ENCODE peak calls at places on chromosomes 5 and 9, in five cellular contexts. Y is ovary, D is gastrocnemius medialis, P is Peyer's patch, I is K562. V is an unnamed sample.

GRCh38 chr9:28866951-28867350 is 1293.7 kb upstream of the C9orf72 start:
- DNase-seq in Y (no peak), D (no peak), P (no peak), I (no peak), V (no peak)

GRCh38 chr9:6829027-6829426 is 71.3 kb downstream of the KDM4C start:
- DNase-seq in Y (no peak), D (no peak), P (no peak), I (no peak), V (no peak)

GRCh38 chr5:36683821-36684434 is 77.5 kb downstream of the SLC1A3 start:
- DNase-seq in Y (no peak), D (no peak), P (no peak), I (no peak), V (peak; percentile 70)

GRCh38 chr5:95858023-95858461 is 35.5 kb upstream of the GLRX start:
- DNase-seq in Y (peak; percentile 60), D (no peak), P (no peak), I (no peak), V (peak; percentile 88)

GRCh38 chr5:142095651-142096330 is 12.8 kb upstream of the NDFIP1 start:
- DNase-seq in Y (no peak), D (peak; percentile 15), P (peak; percentile 60), I (peak; percentile 38), V (no peak)

GRCh38 chr5:169648725-169649124 is 11.7 kb downstream of the DOCK2 start:
- DNase-seq in Y (no peak), D (no peak), P (no peak), I (peak; percentile 11), V (no peak)

GRCh38 chr9:117616436-117616835 is 87.8 kb upstream of the TLR4 start:
- DNase-seq in Y (no peak), D (no peak), P (no peak), I (no peak), V (no peak)

GRCh38 chr5:134451618-134452505 is 40.2 kb upstream of the CDKN2AIPNL start:
- DNase-seq in Y (peak; percentile 60), D (peak; percentile 69), P (peak; percentile 84), I (peak; percentile 57), V (peak; percentile 78)

GRCh38 chr5:44987026-44987425 is 178.3 kb downstream of the MRPS30 start:
- DNase-seq in Y (no peak), D (no peak), P (no peak), I (no peak), V (no peak)

GRCh38 chr5:148791334-148791667 is 35.1 kb upstream of the ADRB2 start:
- DNase-seq in Y (no peak), D (no peak), P (no peak), I (no peak), V (no peak)

GRCh38 chr5:139188558-139189270 is 9.5 kb downstream of the SIL1 start:
- DNase-seq in Y (no peak), D (no peak), P (no peak), I (peak; percentile 78), V (peak; percentile 14)

GRCh38 chr5:5339257-5339656 is 83.2 kb upstream of the ICE1 start:
- DNase-seq in Y (no peak), D (no peak), P (no peak), I (no peak), V (no peak)

GRCh38 chr5:133707629-133708028 is 95.3 kb upstream of the FSTL4 start:
- DNase-seq in Y (no peak), D (no peak), P (no peak), I (no peak), V (peak; percentile 12)

GRCh38 chr5:142981886-142982820 is 212.0 kb downstream of the ARHGAP26 start:
- DNase-seq in Y (peak; percentile 83), D (peak; percentile 34), P (peak; percentile 89), I (no peak), V (peak; percentile 92)

GRCh38 chr9:124079176-124079925 is 67.8 kb downstream of the LHX2 start:
- DNase-seq in Y (no peak), D (peak; percentile 46), P (no peak), I (no peak), V (peak; percentile 34)

GRCh38 chr9:134992755-134993124 is 75.0 kb upstream of the FCN1 start:
- DNase-seq in Y (peak; percentile 34), D (no peak), P (no peak), I (no peak), V (peak; percentile 62)

GRCh38 chr9:133823189-133824105 is 85.3 kb upstream of the SARDH start:
- DNase-seq in Y (no peak), D (no peak), P (peak; percentile 69), I (no peak), V (no peak)

GRCh38 chr5:172973127-172973916 is 10.2 kb upstream of the ATP6V0E1 start:
- DNase-seq in Y (no peak), D (no peak), P (no peak), I (no peak), V (no peak)

GRCh38 chr9:88534456-88535225 is at the start of gene NXNL2:
- DNase-seq in Y (peak; percentile 95), D (no peak), P (peak; percentile 67), I (peak; percentile 75), V (peak; percentile 91)

GRCh38 chr9:136942112-136942880 is 2.2 kb downstream of the FBXW5 start:
- DNase-seq in Y (peak; percentile 48), D (no peak), P (no peak), I (no peak), V (peak; percentile 67)

GRCh38 chr5:143494162-143494561 is 90.7 kb upstream of the NR3C1 start:
- DNase-seq in Y (no peak), D (no peak), P (no peak), I (no peak), V (no peak)

GRCh38 chr5:107449369-107449768 is 221.4 kb downstream of the EFNA5 start:
- DNase-seq in Y (no peak), D (no peak), P (no peak), I (no peak), V (no peak)

GRCh38 chr5:143576721-143577484 is 173.4 kb upstream of the NR3C1 start:
- DNase-seq in Y (no peak), D (no peak), P (no peak), I (no peak), V (no peak)

GRCh38 chr9:17682684-17683083 is 103.8 kb downstream of the SH3GL2 start:
- DNase-seq in Y (no peak), D (no peak), P (no peak), I (no peak), V (no peak)

GRCh38 chr9:136386018-136386417 is 12.5 kb upstream of the CARD9 start:
- DNase-seq in Y (no peak), D (no peak), P (no peak), I (no peak), V (no peak)

GRCh38 chr9:129834489-129835127 is 467 bp downstream of the C9orf78 start:
- DNase-seq in Y (no peak), D (no peak), P (peak; percentile 66), I (peak; percentile 53), V (no peak)

GRCh38 chr9:96510258-96510657 is 60.3 kb downstream of the HABP4 start:
- DNase-seq in Y (no peak), D (no peak), P (no peak), I (no peak), V (no peak)

GRCh38 chr5:78647838-78648358 is 674 bp downstream of the LHFPL2 start:
- DNase-seq in Y (peak; percentile 83), D (peak; percentile 24), P (peak; percentile 70), I (no peak), V (peak; percentile 85)
- TF ChIP-seq POLR2A in Y (no peak), D (no peak), P (no peak), I (no peak), V (no peak)

GRCh38 chr9:121597693-121598166 is 53.7 kb upstream of the DAB2IP start:
- DNase-seq in Y (no peak), D (no peak), P (no peak), I (no peak), V (no peak)

GRCh38 chr9:121599186-121599871 is 52.1 kb upstream of the DAB2IP start:
- DNase-seq in Y (peak; percentile 81), D (peak; percentile 83), P (no peak), I (no peak), V (peak; percentile 90)

GRCh38 chr9:121599872-121600585 is 51.4 kb upstream of the DAB2IP start:
- DNase-seq in Y (no peak), D (no peak), P (no peak), I (no peak), V (no peak)

GRCh38 chr9:121596515-121596914 is 54.9 kb upstream of the DAB2IP start:
- DNase-seq in Y (no peak), D (no peak), P (no peak), I (no peak), V (no peak)

DNA sequence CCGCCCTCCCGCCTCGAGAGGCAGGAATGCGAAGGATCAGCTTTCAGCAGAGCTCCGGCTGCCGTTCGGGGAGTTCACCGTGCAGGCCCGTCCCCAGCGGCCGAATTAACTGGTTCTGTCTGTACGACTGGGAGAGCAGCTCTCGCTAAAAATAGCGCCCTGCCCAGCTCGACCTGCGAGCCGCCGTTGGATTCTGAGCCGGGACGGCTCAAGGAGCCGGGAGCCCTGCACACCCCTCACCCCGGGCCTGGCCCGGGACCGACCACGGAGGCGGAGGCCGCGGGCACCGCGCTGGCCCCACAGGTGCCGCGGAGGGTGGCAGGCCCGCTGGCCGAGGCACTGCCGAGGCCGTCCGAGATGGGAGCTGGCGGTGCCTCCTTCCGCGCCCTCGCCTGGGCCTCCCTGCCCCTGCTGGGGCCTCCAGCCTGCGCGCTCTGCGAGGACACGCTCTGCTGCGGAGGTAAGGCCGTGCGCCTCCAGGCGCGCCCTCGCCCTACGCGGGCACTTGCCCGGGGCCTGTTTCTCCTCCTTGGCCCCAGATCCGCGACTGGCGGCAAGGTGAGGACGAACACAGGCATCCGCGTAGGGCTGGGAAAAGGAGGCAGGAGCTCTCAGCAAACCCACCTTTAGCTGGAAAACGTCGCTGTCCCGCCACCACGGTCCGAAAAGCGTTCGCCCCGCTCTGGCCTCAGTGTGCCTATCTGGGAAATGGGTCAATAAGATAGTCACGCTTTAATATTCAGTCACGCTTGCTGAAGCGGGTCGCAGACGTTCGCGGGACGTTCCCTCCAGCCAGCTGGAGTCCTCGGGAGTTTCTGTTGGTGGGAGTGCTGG is 53.0 kb upstream of the DAB2IP start:
- DNase-seq in Y (peak; percentile 89), D (peak; percentile 91), P (peak; percentile 62), I (no peak), V (peak; percentile 95)
- H3K4me3 ChIP-seq in Y (peak overlapping the region; percentile 80), D (peak overlapping the region; percentile 70), P (no peak overlapping the region), I (no peak overlapping the region), V (peak overlapping the region; percentile 69)

GRCh38 chr5:60374409-60374808 is 325.6 kb downstream of the DEPDC1B start:
- DNase-seq in Y (no peak), D (no peak), P (no peak), I (no peak), V (no peak)
- H3K27ac ChIP-seq in Y (no peak overlapping the region), D (no peak overlapping the region), P (no peak overlapping the region), I (no peak overlapping the region), V (no peak overlapping the region)

DNA sequence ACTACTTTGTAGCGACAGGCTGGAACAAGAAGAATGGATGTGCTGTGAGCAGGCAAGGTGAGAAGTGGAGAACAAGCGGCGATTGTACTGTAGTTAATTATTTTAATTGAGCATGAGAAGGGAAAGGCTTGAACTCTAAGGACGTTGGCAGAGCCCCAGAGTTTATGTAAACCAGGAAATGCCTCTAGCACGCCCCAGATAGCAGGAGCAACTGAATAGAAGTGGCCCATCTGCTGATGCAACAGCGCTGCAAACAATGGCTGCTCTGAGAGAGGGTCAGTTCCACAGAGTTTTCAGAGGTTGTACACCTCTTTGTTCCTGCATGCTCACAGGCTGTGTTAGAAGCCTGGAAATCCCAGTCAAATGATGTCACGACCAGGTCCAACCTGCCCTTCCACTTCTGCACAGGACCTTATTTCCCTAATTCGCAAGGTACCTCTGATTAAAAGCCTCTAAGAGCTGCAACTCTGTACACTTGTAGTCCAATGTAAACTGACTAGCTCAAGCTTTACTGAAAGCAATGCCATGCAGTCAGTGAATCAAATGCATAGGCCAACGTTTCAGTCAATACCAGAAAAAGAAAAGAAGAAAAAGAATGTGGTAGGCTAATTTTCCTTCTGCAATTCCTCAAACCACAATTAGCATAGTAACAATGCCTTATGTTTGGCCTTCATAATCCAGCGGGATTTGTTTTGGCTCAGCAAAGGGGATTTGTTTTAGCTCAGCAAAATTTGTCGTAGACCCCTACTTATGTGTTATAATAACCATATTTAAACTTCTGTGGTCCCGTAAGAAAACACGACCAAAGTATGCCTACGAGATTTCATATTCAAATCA is 119.6 kb upstream of the RETREG1 start:
- DNase-seq in Y (no peak), D (no peak), P (peak; percentile 73), I (peak; percentile 7), V (no peak)
- TF ChIP-seq POLR2A in Y (no peak), D (no peak), P (no peak), I (no peak), V (no peak)